ENCODE peak calls at places on chromosomes 2 and 18, in eight cellular contexts. K is heart right ventricle, U is right atrium auricular region, P is lower lobe of right lung, J is GM23248, Y is left ventricle myocardium inferior, R is testis, Q is tibial nerve. O is an unnamed sample.

GRCh38 chr18:336753-337152 is 68.9 kb upstream of the THOC1 start:
- DNase-seq in K (no peak), U (no peak), P (no peak), J (no peak), Y (no peak), R (no peak), Q (no peak), O (no peak)

GRCh38 chr2:117639401-117639800 is 175.1 kb upstream of the DDX18 start:
- DNase-seq in K (no peak), U (no peak), P (no peak), J (no peak), Y (no peak), R (no peak), Q (no peak), O (no peak)

GRCh38 chr18:26460449-26461091 is 87.8 kb downstream of the KCTD1 start:
- DNase-seq in K (peak; percentile 55), U (no peak), P (no peak), J (no peak), Y (peak; percentile 58), R (no peak), Q (no peak), O (no peak)

GRCh38 chr18:37450434-37451133 is 115.0 kb downstream of the CELF4 start:
- DNase-seq in K (peak; percentile 11), U (no peak), P (no peak), J (no peak), Y (no peak), R (peak; percentile 80), Q (no peak), O (no peak)

GRCh38 chr2:222430071-222430470 is 5.7 kb downstream of the SGPP2 start:
- DNase-seq in K (no peak), U (no peak), P (no peak), J (no peak), Y (no peak), R (no peak), Q (no peak), O (no peak)

GRCh38 chr2:168434164-168434563 is 21.9 kb upstream of the CERS6 start:
- DNase-seq in K (no peak), U (no peak), P (no peak), J (no peak), Y (peak; percentile 26), R (peak; percentile 38), Q (peak; percentile 29), O (no peak)

GRCh38 chr2:30265441-30266015 is 34.2 kb downstream of the LBH start:
- DNase-seq in K (no peak), U (no peak), P (no peak), J (peak; percentile 83), Y (no peak), R (no peak), Q (no peak), O (no peak)

GRCh38 chr2:224569654-224570053 is 15.5 kb downstream of the CUL3 start:
- DNase-seq in K (no peak), U (no peak), P (no peak), J (peak; percentile 17), Y (no peak), R (no peak), Q (no peak), O (no peak)

GRCh38 chr2:71934320-71934593 is 213.4 kb downstream of the CYP26B1 start:
- DNase-seq in K (no peak), U (no peak), P (no peak), J (no peak), Y (no peak), R (no peak), Q (no peak), O (no peak)

GRCh38 chr2:12010059-12010458 is 263.6 kb downstream of the LPIN1 start:
- DNase-seq in K (no peak), U (no peak), P (no peak), J (no peak), Y (no peak), R (no peak), Q (no peak), O (no peak)

GRCh38 chr2:42964444-42965081 is 172.2 kb upstream of the HAAO start:
- DNase-seq in K (peak; percentile 57), U (peak; percentile 88), P (peak; percentile 65), J (peak; percentile 97), Y (peak; percentile 77), R (no peak), Q (peak; percentile 57), O (peak; percentile 100)

GRCh38 chr2:43605079-43605655 is 9.3 kb upstream of the THADA start:
- DNase-seq in K (no peak), U (no peak), P (no peak), J (peak; percentile 85), Y (no peak), R (peak; percentile 61), Q (no peak), O (peak; percentile 36)

GRCh38 chr2:35803133-35803532 is 552.4 kb upstream of the CRIM1 start:
- DNase-seq in K (no peak), U (no peak), P (no peak), J (no peak), Y (no peak), R (no peak), Q (no peak), O (no peak)

GRCh38 chr2:165833156-165833555 is 39.1 kb upstream of the GALNT3 start:
- DNase-seq in K (no peak), U (no peak), P (no peak), J (peak; percentile 68), Y (no peak), R (no peak), Q (no peak), O (no peak)

GRCh38 chr2:17975401-17975800 is 96.9 kb downstream of the KCNS3 start:
- DNase-seq in K (no peak), U (no peak), P (no peak), J (no peak), Y (no peak), R (no peak), Q (no peak), O (no peak)

GRCh38 chr2:197997083-197997541 is 192.7 kb downstream of the PLCL1 start:
- DNase-seq in K (no peak), U (no peak), P (no peak), J (no peak), Y (no peak), R (no peak), Q (no peak), O (no peak)

GRCh38 chr2:195548198-195548940 is 108.7 kb upstream of the SLC39A10 start:
- DNase-seq in K (no peak), U (no peak), P (no peak), J (no peak), Y (no peak), R (no peak), Q (no peak), O (no peak)

GRCh38 chr18:34942276-34942675 is 98.9 kb upstream of the MAPRE2 start:
- DNase-seq in K (no peak), U (no peak), P (no peak), J (peak; percentile 6), Y (no peak), R (no peak), Q (no peak), O (no peak)

GRCh38 chr2:170817247-170817998 is 736 bp downstream of the GAD1 start:
- DNase-seq in K (no peak), U (no peak), P (no peak), J (peak; percentile 54), Y (no peak), R (peak; percentile 46), Q (no peak), O (peak; percentile 21)

GRCh38 chr2:200747668-200748618 is 63.8 kb upstream of the BZW1 start:
- DNase-seq in K (no peak), U (no peak), P (no peak), J (no peak), Y (no peak), R (peak; percentile 59), Q (no peak), O (no peak)

GRCh38 chr18:44149706-44150105 is 531.0 kb upstream of the SETBP1 start:
- DNase-seq in K (no peak), U (no peak), P (no peak), J (peak; percentile 90), Y (no peak), R (no peak), Q (no peak), O (peak; percentile 39)

GRCh38 chr2:1789610-1790009 is 45.3 kb upstream of the PXDN start:
- DNase-seq in K (no peak), U (no peak), P (no peak), J (no peak), Y (no peak), R (no peak), Q (no peak), O (no peak)

GRCh38 chr2:1793001-1793867 is 48.9 kb upstream of the PXDN start:
- DNase-seq in K (no peak), U (no peak), P (no peak), J (no peak), Y (no peak), R (no peak), Q (no peak), O (no peak)

GRCh38 chr2:1791670-1792069 is 47.4 kb upstream of the PXDN start:
- DNase-seq in K (no peak), U (no peak), P (no peak), J (peak; percentile 41), Y (no peak), R (no peak), Q (no peak), O (no peak)

GRCh38 chr2:1790473-1790872 is 46.2 kb upstream of the PXDN start:
- DNase-seq in K (no peak), U (no peak), P (no peak), J (no peak), Y (no peak), R (no peak), Q (no peak), O (no peak)

GRCh38 chr2:1790996-1791395 is 46.7 kb upstream of the PXDN start:
- DNase-seq in K (no peak), U (no peak), P (no peak), J (no peak), Y (no peak), R (no peak), Q (no peak), O (no peak)
- H3K4me3 ChIP-seq in K (no peak overlapping the region), U (no peak overlapping the region), P (no peak overlapping the region), J (no peak overlapping the region), Y (no peak overlapping the region), R (no peak overlapping the region), Q (no peak overlapping the region), O (no peak overlapping the region)

GRCh38 chr2:103167599-103167998 is 405.8 kb downstream of the TMEM182 start:
- DNase-seq in K (no peak), U (no peak), P (no peak), J (no peak), Y (no peak), R (no peak), Q (no peak), O (no peak)
- H3K27me3 ChIP-seq in K (no peaks in the 10 kb centered on the region), U (no peaks in the 10 kb centered on the region), P (no peaks in the 10 kb centered on the region), J (no peaks in the 10 kb centered on the region), Y (peaks cover 15% of the 10 kb centered on the region), R (no peaks in the 10 kb centered on the region), Q (no peaks in the 10 kb centered on the region), O (no peaks in the 10 kb centered on the region)

GRCh38 chr18:57423821-57424220 is 11.4 kb upstream of the ONECUT2 start:
- DNase-seq in K (no peak), U (no peak), P (no peak), J (no peak), Y (no peak), R (no peak), Q (no peak), O (no peak)
- H3K9me3 ChIP-seq in K (no peaks in the 10 kb centered on the region), U (no peaks in the 10 kb centered on the region), P (no peaks in the 10 kb centered on the region), J (no peaks in the 10 kb centered on the region), Y (peaks cover 12% of the 10 kb centered on the region), R (no peaks in the 10 kb centered on the region), Q (no peaks in the 10 kb centered on the region), O (no peaks in the 10 kb centered on the region)

DNA sequence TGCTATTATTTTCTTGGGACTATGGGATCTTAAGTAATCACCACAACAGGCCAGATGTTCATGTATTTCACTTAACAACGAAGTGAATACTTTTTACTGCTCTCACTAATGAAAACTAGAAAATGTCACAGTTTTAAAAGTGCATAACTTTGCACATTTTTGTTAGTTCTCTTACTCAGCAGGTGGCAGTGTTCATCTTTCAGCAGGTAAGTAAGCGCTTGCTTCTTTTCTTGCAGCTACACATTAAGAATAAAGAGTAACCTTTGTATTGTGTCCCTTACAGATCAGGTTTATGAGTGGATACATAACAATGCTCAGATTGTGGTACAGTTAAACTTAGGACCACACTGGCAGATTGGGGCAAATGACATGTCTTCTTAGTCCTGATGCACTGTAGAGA is 61.0 kb downstream of the DAW1 start:
- DNase-seq in K (no peak), U (no peak), P (no peak), J (no peak), Y (no peak), R (no peak), Q (no peak), O (no peak)
- H3K4me3 ChIP-seq in K (no peak overlapping the region), U (no peak overlapping the region), P (no peak overlapping the region), J (no peak overlapping the region), Y (no peak overlapping the region), R (no peak overlapping the region), Q (no peak overlapping the region), O (no peak overlapping the region)